ENCODE peak calls at places on chromosomes 2 and 18, in seven cellular contexts. N, I, Q, B, S, H and P are unnamed samples.

GRCh38 chr18:42258301-42258965 is 303.4 kb downstream of the PIK3C3 start:
- DNase-seq in N (no peak), B (no peak), Q (no peak), S (no peak), I (no peak), H (no peak), P (no peak)

GRCh38 chr18:10461989-10462388 is 7.6 kb downstream of the APCDD1 start:
- DNase-seq in H (no peak), S (no peak), N (no peak), Q (no peak), I (no peak), B (no peak), P (no peak)

GRCh38 chr18:78999939-79000338 is 20.3 kb downstream of the SALL3 start:
- DNase-seq in H (no peak), I (no peak), B (peak), S (peak), N (no peak), Q (no peak), P (no peak)

GRCh38 chr2:207434288-207434687 is 95.5 kb upstream of the CREB1 start:
- DNase-seq in H (no peak), S (no peak), N (no peak), B (no peak), I (no peak), Q (no peak), P (no peak)

GRCh38 chr2:14234911-14235310 is 397.6 kb upstream of the LRATD1 start:
- DNase-seq in N (no peak), H (no peak), Q (no peak), S (no peak), I (no peak), B (no peak), P (no peak)

GRCh38 chr2:101790856-101791255 is 93.3 kb downstream of the MAP4K4 start:
- DNase-seq in I (no peak), Q (no peak), N (no peak), B (no peak), H (no peak), S (no peak), P (no peak)

GRCh38 chr2:152548996-152549395 is 168.3 kb downstream of the PRPF40A start:
- DNase-seq in S (no peak), B (no peak), Q (no peak), H (no peak), N (no peak), I (no peak), P (no peak)

GRCh38 chr2:200300650-200301314 is 5.7 kb upstream of the SPATS2L start:
- DNase-seq in N (no peak), I (no peak), B (no peak), Q (peak), S (peak), H (no peak), P (no peak)

GRCh38 chr18:58579561-58580047 is 49.3 kb downstream of the ALPK2 start:
- DNase-seq in B (no peak), N (no peak), I (no peak), H (no peak), S (no peak), Q (no peak), P (peak)

GRCh38 chr2:31729442-31730092 is 148.8 kb upstream of the SRD5A2 start:
- DNase-seq in B (peak), H (peak), I (peak), S (peak), N (no peak), Q (peak), P (peak)

GRCh38 chr18:52237551-52237950 is 102.4 kb upstream of the DCC start:
- DNase-seq in N (no peak), Q (no peak), B (no peak), S (no peak), I (no peak), H (no peak), P (no peak)

GRCh38 chr2:74540291-74540690 is 10.6 kb downstream of the HTRA2 start:
- DNase-seq in B (no peak), Q (no peak), S (no peak), I (no peak), H (no peak), N (no peak), P (no peak)

GRCh38 chr2:8662239-8662879 is 19.5 kb upstream of the ID2 start:
- DNase-seq in N (no peak), S (peak), I (no peak), Q (peak), H (peak), B (no peak), P (peak)

GRCh38 chr2:237604960-237605359 is 14.4 kb upstream of the RAB17 start:
- DNase-seq in N (no peak), H (no peak), I (no peak), B (peak), S (peak), Q (no peak), P (peak)

GRCh38 chr2:43184339-43184895 is 42.0 kb downstream of the ZFP36L2 start:
- DNase-seq in S (peak), N (no peak), Q (peak), H (no peak), I (no peak), B (no peak), P (peak)

GRCh38 chr18:13449651-13450050 is 231.1 kb downstream of the LDLRAD4 start:
- DNase-seq in Q (no peak), S (no peak), I (no peak), H (no peak), N (no peak), B (no peak), P (no peak)

GRCh38 chr2:23618696-23619530 is 233.9 kb downstream of the KLHL29 start:
- DNase-seq in B (no peak), S (no peak), H (peak), I (no peak), Q (no peak), N (no peak), P (no peak)

GRCh38 chr2:212904646-212905045 is 246.8 kb downstream of the IKZF2 start:
- DNase-seq in B (no peak), N (no peak), H (no peak), Q (no peak), I (no peak), S (no peak), P (no peak)

GRCh38 chr2:212901604-212902275 is 249.7 kb downstream of the IKZF2 start:
- DNase-seq in B (no peak), S (no peak), Q (no peak), N (no peak), I (no peak), H (no peak), P (no peak)

GRCh38 chr2:212905640-212906201 is 245.7 kb downstream of the IKZF2 start:
- DNase-seq in N (no peak), S (no peak), B (peak), H (no peak), I (no peak), Q (no peak), P (no peak)

GRCh38 chr2:212902421-212902820 is 249.0 kb downstream of the IKZF2 start:
- DNase-seq in Q (no peak), S (no peak), H (no peak), N (no peak), I (no peak), B (no peak), P (no peak)

DNA sequence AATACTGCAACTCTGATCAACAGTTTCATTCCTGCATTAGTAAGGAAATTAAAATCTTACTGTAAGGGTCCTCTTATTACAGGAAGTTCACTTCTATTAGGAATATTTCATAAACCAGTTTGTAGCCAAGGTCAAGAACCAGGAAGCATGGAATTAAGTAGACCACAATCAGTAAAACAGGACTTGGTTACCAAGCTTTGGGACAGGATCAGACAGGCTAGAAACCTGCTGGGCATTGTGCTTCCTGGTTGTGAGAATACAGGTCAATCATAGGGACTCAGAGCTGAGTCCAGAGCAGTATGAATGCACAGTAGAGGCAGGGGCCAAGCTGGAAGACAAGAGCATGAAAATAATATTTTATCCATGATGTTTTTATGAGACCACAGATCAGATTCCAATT is 248.0 kb downstream of the IKZF2 start:
- DNase-seq in I (no peak), H (no peak), N (no peak), S (no peak), B (peak), Q (no peak), P (no peak)
- TF ChIP-seq JUND in I (no peak), H (no peak), N (no peak), S (no peak), B (no peak), Q (no peak), P (no peak)

DNA sequence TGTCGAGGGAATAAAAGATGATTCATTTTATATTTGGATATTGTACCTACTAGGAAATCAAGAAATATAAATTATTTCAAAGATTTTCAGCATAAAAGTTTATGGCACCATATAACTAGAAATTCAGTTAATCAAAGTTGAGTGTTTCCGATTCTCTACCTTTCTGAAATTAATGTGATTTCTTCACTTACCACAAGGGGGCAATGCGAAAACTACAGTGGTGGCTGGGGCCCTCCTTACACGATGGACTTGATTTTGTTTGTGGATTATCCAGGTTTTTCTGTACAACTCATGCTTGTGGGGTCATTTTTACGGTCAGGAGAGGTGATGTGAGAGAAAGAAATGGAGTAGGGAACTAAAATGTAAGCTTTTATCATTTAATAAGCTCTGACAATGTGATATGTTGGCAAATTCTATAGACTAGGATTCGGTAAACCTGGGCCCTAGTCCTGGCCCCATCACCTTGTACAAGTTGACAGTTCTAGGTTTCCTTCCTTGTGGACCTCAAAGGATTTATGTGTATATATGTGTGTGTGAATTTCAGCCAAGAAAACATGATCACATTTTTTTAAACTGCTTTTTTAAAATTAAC is 47.6 kb downstream of the G6PC2 start:
- DNase-seq in B (peak), S (no peak), N (no peak), H (no peak), I (no peak), Q (peak), P (peak)
- TF ChIP-seq JUND in B (no peak), S (no peak), N (no peak), H (no peak), I (no peak), Q (no peak), P (no peak)

DNA sequence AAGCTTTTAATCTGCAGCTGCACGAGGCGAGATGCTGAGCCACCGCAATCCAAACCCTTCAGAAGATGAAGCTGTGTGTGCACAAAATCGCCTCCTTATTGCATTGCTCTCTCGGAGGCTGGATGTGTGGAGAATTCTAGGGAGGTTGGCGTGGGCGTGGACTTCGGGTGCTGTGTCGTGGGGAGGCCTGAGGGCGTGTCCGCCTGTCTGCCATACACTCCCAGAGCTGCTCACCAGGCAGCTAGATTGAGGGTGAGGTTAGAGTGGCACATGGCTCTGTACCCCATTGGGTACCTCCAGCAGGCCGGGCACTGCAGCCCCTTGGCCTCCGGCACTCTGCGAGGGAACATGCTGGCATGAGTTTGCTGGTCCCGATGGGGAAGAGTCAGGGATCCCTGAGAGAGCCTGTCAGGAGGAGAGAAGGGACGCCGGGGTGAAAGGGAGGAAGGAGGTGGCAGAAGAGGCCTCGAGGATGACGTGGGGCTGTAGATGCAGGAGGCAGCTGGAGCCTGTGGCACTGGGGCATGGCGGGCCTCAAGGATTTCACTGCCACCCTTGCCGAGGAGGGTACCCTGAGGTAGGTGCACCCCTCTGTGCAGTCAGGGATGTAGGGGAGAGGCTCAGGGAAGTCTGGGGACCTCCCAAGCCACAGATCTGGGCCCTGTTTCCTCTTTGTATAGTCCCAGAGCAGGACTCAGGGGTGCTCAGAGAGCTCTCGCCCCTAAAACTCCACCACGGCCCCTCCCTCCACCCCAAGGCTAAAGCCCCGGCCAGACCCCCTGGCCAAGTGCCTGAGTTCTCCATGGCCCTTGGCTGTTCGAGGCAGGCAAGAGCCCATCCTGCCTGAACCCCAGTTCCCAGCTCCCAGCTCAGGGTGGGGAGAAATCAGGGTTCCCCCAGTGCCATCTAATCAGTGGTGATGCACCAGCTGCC is 38.8 kb upstream of the HDAC4 start:
- DNase-seq in N (no peak), B (no peak), I (no peak), H (no peak), Q (no peak), S (no peak), P (no peak)
- TF ChIP-seq JUND in N (no peak), B (no peak), I (no peak), H (no peak), Q (no peak), S (no peak), P (no peak)

GRCh38 chr2:70255637-70256314 is 2.2 kb upstream of the PCYOX1 start:
- DNase-seq in H (no peak), B (no peak), N (no peak), Q (no peak), I (no peak), S (no peak), P (no peak)

GRCh38 chr2:70261501-70261900 is 3.6 kb downstream of the PCYOX1 start:
- DNase-seq in Q (no peak), I (no peak), B (peak), N (no peak), S (no peak), H (no peak), P (no peak)

DNA sequence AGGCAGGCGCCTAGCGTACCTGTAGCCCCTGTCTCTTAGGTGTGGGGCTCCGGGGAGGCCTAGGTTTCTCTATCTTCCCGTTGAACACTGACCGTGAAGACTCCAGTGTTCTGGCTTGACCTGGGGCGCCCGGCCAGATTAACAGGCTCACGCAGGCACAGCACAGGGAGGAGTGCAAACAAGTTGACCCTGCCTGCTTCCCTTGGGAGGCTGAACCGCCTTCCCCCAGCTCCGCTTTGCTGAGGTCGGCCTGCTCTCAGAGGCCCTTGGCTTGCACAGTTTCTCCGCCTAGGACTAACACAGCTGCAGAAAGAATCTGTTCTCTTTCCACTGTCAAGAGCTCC is 567 bp downstream of the PCYOX1 start:
- DNase-seq in S (no peak), H (peak), I (no peak), Q (no peak), B (peak), N (peak), P (peak)
- TF ChIP-seq JUND in S (no peak), H (no peak), I (no peak), Q (no peak), B (no peak), N (no peak), P (no peak)

GRCh38 chr2:120886967-120887672 is 151.5 kb downstream of the GLI2 start:
- DNase-seq in I (no peak), B (no peak), N (no peak), H (peak), S (no peak), Q (no peak), P (peak)
- TF ChIP-seq JUND in I (no peak), B (no peak), N (no peak), H (no peak), S (no peak), Q (no peak), P (no peak)

GRCh38 chr18:33802955-33803354 is 224.9 kb downstream of the ASXL3 start:
- DNase-seq in Q (no peak), B (peak), S (no peak), I (no peak), N (no peak), H (no peak), P (no peak)

GRCh38 chr18:33805592-33805991 is 227.6 kb downstream of the ASXL3 start:
- DNase-seq in Q (no peak), B (peak), S (no peak), H (peak), N (no peak), I (no peak), P (no peak)

DNA sequence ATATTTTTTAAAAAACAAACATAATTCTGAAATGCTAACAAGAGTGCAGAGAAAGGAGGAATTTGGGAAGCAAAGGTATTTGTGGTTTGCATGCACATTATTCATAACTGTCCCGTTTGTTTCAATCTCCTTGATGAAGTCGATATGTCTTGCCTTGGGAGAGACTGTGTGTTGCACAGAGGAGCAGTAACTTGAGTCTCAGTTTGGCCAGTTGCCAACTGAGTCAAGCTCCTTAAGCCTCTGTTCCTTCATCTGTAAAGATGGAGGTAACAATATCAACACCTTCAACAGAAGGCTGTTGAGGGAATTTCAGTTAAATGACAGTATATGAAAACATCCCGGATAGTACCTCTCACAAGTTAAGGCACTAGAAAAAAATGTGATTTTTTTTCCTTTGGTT is 226.2 kb downstream of the ASXL3 start:
- DNase-seq in I (no peak), B (peak), S (no peak), Q (no peak), N (no peak), H (no peak), P (no peak)
- TF ChIP-seq JUND in I (no peak), B (no peak), S (no peak), Q (no peak), N (no peak), H (no peak), P (no peak)

DNA sequence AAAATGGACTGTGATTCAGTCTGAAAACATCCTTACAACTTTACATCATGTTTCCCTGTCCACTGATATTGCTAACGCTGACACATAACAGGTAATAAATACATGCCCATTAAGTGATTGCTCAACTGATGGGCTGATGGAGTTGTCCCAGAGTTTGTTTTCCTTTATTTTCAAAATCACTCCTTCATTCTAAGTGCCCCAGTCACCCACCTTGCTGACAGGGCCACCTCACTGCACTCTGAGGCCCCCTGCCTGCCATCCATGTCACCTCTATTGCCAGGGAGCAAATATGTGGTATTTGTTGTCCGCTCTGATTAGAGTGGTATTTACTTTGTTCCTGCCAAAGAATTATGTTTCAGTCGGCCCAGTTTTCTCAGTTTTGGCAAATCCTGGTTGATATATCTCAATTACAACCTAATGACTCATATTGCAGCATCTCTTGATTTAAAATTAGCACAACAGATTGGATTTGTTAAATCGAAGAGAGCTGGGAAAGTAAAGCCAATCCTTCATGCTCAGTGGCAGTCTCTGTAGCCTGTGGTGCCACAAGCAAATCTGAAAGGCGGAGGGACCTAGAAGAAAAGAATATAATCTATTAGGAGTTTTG is 105.1 kb downstream of the RDH14 start:
- DNase-seq in B (no peak), N (peak), I (no peak), S (no peak), H (peak), Q (no peak), P (peak)
- TF ChIP-seq JUND in B (no peak), N (no peak), I (no peak), S (no peak), H (peak), Q (no peak), P (no peak)